ENCODE peak calls at places on chromosomes 11 and 22, in ten cellular contexts. C is prostate gland, B is AG09319, T is GM12864, X is AG09309, E is HL-60, V is brain microvascular endothelial cell, M is psoas muscle, Q is body of pancreas, H is stomach. F is an unnamed sample.

GRCh38 chr11:110903830-110904229 is 191.6 kb upstream of the ARHGAP20 start:
- DNase-seq in C (no peak), B (no peak), T (no peak), X (no peak), E (no peak), V (peak), M (no peak), Q (no peak), H (no peak), F (no peak)

GRCh38 chr11:12015486-12015885 is 7.1 kb upstream of the DKK3 start:
- DNase-seq in C (no peak), B (no peak), T (no peak), X (no peak), E (no peak), V (no peak), M (no peak), Q (no peak), H (no peak), F (no peak)

GRCh38 chr11:8168485-8169257 is at the start of gene RIC3:
- DNase-seq in C (peak), B (no peak), T (no peak), X (no peak), E (no peak), V (no peak), M (peak), Q (peak), H (peak), F (no peak)

GRCh38 chr22:16601437-16602223 is 9.0 kb upstream of the CCT8L2 start:
- DNase-seq in C (no peak), B (no peak), T (no peak), X (no peak), E (peak), V (no peak), M (peak), Q (peak), H (no peak), F (no peak)

GRCh38 chr22:43449205-43449830 is 37.5 kb downstream of the MPPED1 start:
- DNase-seq in C (no peak), B (no peak), T (no peak), X (no peak), E (no peak), V (no peak), M (no peak), Q (no peak), H (no peak), F (no peak)

GRCh38 chr22:42673898-42674390 is 24.8 kb upstream of the CYB5R3 start:
- DNase-seq in C (no peak), B (no peak), T (no peak), X (no peak), E (no peak), V (no peak), M (no peak), Q (no peak), H (no peak), F (no peak)

GRCh38 chr11:79182794-79183193 is 258.0 kb downstream of the TENM4 start:
- DNase-seq in C (no peak), B (peak), T (no peak), X (peak), E (no peak), V (peak), M (no peak), Q (no peak), H (no peak), F (no peak)

GRCh38 chr11:1844221-1845094 is 5.7 kb downstream of the TNNI2 start:
- DNase-seq in C (no peak), B (no peak), T (no peak), X (no peak), E (peak), V (no peak), M (peak), Q (no peak), H (no peak), F (no peak)

GRCh38 chr11:15346907-15347306 is 232.2 kb downstream of the INSC start:
- DNase-seq in C (no peak), B (no peak), T (no peak), X (no peak), E (no peak), V (no peak), M (no peak), Q (no peak), H (no peak), F (no peak)

GRCh38 chr11:20584093-20584774 is 15.2 kb upstream of the SLC6A5 start:
- DNase-seq in C (no peak), B (no peak), T (no peak), X (no peak), E (no peak), V (no peak), M (no peak), Q (no peak), H (no peak), F (no peak)

GRCh38 chr11:123707606-123708205 is 33.8 kb downstream of the ZNF202 start:
- DNase-seq in C (peak), B (peak), T (peak), X (no peak), E (peak), V (peak), M (peak), Q (peak), H (peak), F (peak)

GRCh38 chr11:46668480-46669085 is 31.8 kb downstream of the ARHGAP1 start:
- DNase-seq in C (no peak), B (no peak), T (no peak), X (no peak), E (no peak), V (no peak), M (no peak), Q (no peak), H (no peak), F (no peak)

GRCh38 chr22:17477401-17477833 is 85.9 kb upstream of the SLC25A18 start:
- DNase-seq in C (no peak), B (no peak), T (no peak), X (no peak), E (peak), V (no peak), M (peak), Q (peak), H (no peak), F (no peak)

DNA sequence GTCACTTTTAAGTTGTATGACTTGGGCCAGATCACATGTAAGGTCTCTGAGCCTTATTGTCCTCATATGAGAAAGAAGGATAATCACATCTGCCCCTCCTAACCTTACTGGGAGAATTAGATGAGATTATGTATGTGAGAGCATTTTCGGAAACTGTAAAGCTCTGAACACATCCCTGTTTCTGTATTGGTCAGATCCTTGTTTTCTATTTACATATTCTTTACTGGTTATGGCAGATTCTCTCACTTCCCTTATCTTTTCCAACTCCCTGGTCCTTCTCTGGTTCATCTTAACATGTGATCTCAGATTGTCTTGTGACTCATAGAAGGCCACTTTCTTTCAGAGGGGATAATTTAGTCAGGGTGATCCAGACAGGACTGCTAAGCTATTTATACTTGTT is 41.8 kb downstream of the CCDC81 start:
- DNase-seq in C (no peak), B (no peak), T (no peak), X (no peak), E (no peak), V (no peak), M (no peak), Q (no peak), H (no peak), F (no peak)
- TF ChIP-seq CTCF in C (no peak), B (no peak), T (no peak), X (no peak), E (no peak), V (no peak), M (no peak), Q (no peak), H (no peak), F (no peak)

DNA sequence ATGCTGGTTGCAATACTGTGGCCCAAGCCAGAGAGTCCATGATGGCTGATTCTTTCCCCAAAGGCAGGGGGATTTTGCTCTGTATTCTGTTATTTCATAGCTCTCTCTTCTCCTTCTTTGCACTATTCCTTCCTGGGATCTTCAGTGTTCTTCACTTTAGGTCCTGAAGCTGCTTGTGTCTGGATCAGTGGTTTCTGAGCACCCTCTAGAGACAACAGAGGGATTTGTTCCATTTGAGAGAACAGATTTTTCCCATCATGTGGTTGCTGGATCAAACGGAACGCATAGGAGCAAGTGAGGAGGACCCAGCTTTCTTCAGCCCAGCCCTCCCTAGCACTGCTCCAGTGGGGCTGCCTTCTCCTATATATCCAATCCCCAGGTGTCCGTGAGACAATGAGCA is 68.7 kb upstream of the SYN3 start:
- DNase-seq in C (no peak), B (no peak), T (no peak), X (no peak), E (no peak), V (no peak), M (no peak), Q (no peak), H (no peak), F (no peak)
- TF ChIP-seq CTCF in C (no peak), B (peak), T (no peak), X (no peak), E (no peak), V (no peak), M (no peak), Q (no peak), H (no peak), F (peak)

DNA sequence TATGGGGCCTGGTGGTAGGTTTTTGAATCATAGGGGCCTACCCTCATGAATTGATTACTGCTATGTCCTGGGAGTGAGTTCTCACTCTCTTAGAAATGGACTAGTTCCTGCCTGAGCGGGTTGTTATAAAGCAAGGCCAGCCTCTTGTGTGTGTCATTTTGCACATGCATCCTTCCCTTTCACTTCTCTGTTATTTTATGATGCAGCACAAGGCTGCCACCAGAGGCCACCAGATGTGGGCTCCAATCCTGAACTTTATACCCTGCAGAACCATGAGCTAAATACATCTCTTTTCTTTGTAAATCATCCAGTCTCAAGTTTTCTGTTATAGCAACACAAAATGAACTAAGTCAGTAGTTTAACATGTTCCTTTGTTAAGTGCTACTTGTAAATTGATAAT is 251.4 kb downstream of the BLID start:
- DNase-seq in C (no peak), B (no peak), T (no peak), X (no peak), E (no peak), V (no peak), M (no peak), Q (no peak), H (no peak), F (no peak)
- TF ChIP-seq CTCF in C (no peak), B (peak), T (no peak), X (no peak), E (no peak), V (peak), M (no peak), Q (no peak), H (no peak), F (no peak)

DNA sequence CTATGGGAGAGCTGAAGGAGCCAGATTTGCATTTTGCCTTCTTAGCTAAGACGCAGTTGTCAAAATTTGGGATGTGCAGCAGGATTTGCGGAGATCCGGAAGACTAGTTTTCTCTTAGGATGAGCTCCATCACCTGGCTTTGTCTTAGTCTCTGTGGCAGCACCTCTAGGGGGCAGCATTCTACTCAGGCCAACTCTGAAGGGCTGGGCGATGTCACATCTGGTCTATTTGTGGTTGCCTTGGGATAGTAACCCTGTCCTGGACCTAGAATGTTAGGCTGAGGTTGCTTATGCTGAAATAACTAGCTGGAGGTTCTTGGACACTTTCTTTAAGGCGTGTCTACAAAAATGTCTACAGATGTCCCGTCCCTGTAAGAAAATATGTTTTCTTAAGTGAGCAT is 116.2 kb downstream of the FAT3 start:
- DNase-seq in C (no peak), B (no peak), T (peak), X (no peak), E (no peak), V (peak), M (no peak), Q (peak), H (no peak), F (no peak)
- TF ChIP-seq CTCF in C (no peak), B (peak), T (peak), X (peak), E (no peak), V (peak), M (no peak), Q (no peak), H (no peak), F (peak)

DNA sequence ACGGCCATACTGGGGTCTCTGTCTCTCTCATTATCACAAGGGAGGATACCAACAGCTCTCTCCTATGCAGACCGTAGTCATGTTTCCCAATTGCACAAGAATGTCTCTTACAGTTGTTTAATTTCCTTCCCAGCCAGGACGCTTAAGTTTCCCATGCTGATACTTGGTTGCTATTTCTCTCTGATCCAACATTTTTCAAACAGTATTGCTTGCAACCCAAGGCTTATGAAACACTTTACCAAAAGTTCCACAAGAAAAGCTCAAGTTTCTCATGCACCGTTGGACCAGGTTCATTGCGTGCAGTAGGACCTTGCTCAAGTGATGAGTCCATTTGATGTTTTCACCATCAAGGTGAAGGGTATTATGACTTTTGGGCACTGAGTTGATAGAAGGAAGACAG is 46.6 kb downstream of the GGTLC2 start:
- DNase-seq in C (no peak), B (no peak), T (no peak), X (no peak), E (no peak), V (no peak), M (no peak), Q (no peak), H (no peak), F (no peak)
- TF ChIP-seq CTCF in C (no peak), B (no peak), T (no peak), X (no peak), E (no peak), V (no peak), M (no peak), Q (no peak), H (no peak), F (no peak)

DNA sequence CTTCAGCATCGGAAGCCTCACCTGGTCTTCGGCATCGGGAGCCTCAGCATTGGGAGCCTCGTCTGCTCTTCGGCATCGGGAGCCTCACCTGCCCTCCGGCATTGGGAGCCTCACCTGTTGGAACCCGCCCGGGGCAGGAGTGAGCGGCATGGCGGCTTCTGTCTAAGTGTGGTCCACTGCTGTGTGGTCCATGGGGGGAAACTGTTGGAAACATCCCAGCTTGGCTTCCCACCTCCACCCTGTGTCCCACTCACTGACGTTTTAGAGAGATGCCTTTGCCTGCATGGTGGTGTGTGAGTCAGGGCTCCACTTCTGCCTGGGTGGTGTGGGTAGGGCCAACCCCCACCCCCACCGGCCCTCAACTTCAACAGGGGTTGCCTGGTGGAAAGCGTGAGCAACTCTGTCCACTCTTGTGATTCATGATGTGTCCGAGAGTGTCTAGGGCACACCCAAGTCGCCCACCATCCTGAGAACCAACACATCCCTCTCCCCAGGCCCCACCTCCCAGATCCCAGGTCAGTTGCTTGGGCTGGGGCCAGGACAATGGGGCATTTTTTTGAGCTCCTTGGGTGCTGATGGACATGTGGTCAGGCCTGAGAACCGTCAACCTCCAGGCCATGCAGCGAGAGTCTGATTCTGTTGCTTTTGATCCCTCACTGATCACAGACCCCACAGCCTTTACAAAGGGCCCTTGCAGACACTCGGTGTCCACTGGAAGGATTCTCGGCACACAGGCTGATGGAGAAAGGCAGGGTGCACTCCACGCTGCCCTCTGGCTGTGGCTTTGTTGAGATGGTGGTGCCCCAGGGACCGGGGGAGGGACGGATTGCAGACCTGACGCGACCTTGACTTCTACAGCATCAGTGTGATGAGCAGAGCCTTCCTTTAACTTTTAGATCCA is 406.7 kb downstream of the TBC1D22A start:
- DNase-seq in C (no peak), B (no peak), T (no peak), X (no peak), E (peak), V (no peak), M (peak), Q (peak), H (peak), F (no peak)
- TF ChIP-seq CTCF in C (no peak), B (peak), T (no peak), X (peak), E (no peak), V (peak), M (peak), Q (no peak), H (no peak), F (peak)

GRCh38 chr11:122505304-122506006 is 150.1 kb upstream of the UBASH3B start:
- DNase-seq in C (peak), B (peak), T (peak), X (peak), E (peak), V (peak), M (peak), Q (peak), H (peak), F (peak)
- TF ChIP-seq CTCF in C (peak), B (peak), T (peak), X (peak), E (peak), V (peak), M (peak), Q (peak), H (peak), F (peak)